ENCODE peak calls at places on chromosomes 4 and X, in five cellular contexts. M, D, Q, I and R are unnamed samples.
A peak's percentile ranks its signal among the peaks of the same experiment; 100 is the strongest.

GRCh38 chr4:3417448-3417847 is 24.3 kb upstream of the HGFAC start:
- DNase-seq in M (no peak), D (no peak), Q (no peak), I (no peak), R (no peak)

GRCh38 chr4:134668237-134668636 is 466.6 kb upstream of the PABPC4L start:
- DNase-seq in M (no peak), D (no peak), Q (no peak), I (no peak), R (no peak)

GRCh38 chr4:131632877-131633276 is 1516.2 kb upstream of the PCDH10 start:
- DNase-seq in M (no peak), D (no peak), Q (no peak), I (no peak), R (no peak)

GRCh38 chr4:148447672-148448071 is 5.5 kb upstream of the NR3C2 start:
- DNase-seq in M (no peak), D (no peak), Q (no peak), I (no peak), R (no peak)

GRCh38 chrX:16476009-16476408 is 173.9 kb upstream of the S100G start:
- DNase-seq in M (no peak), D (no peak), Q (no peak), I (no peak), R (no peak)

GRCh38 chr4:8272472-8273428 is 3.2 kb downstream of the HTRA3 start:
- DNase-seq in M (no peak), D (peak; percentile 9), Q (no peak), I (no peak), R (peak; percentile 84)

GRCh38 chr4:24434193-24434728 is 150.1 kb downstream of the DHX15 start:
- DNase-seq in M (no peak), D (no peak), Q (no peak), I (no peak), R (no peak)

GRCh38 chrX:70089575-70090297 is 27.5 kb downstream of the OTUD6A start:
- DNase-seq in M (no peak), D (peak; percentile 62), Q (no peak), I (no peak), R (no peak)

GRCh38 chr4:123409301-123409700 is 12.7 kb downstream of the SPRY1 start:
- DNase-seq in M (no peak), D (no peak), Q (no peak), I (no peak), R (no peak)

GRCh38 chrX:53481816-53482485 is 47.8 kb upstream of the HSD17B10 start:
- DNase-seq in M (peak; percentile 28), D (peak; percentile 69), Q (no peak), I (peak; percentile 14), R (peak; percentile 58)

GRCh38 chrX:103187953-103188475 is 26.9 kb upstream of the BEX4 start:
- DNase-seq in M (no peak), D (no peak), Q (no peak), I (no peak), R (no peak)

GRCh38 chrX:2608638-2609430 is 82.3 kb upstream of the CD99 start:
- DNase-seq in M (peak; percentile 72), D (peak; percentile 72), Q (no peak), I (peak; percentile 90), R (peak; percentile 86)

GRCh38 chr4:116058129-116058528 is 944.7 kb upstream of the NDST4 start:
- DNase-seq in M (no peak), D (no peak), Q (no peak), I (no peak), R (no peak)

GRCh38 chr4:67122029-67122428 is 423.3 kb downstream of the CENPC start:
- DNase-seq in M (peak; percentile 13), D (no peak), Q (no peak), I (no peak), R (no peak)

GRCh38 chr4:113358784-113359183 is 309.3 kb downstream of the ANK2 start:
- DNase-seq in M (no peak), D (no peak), Q (no peak), I (no peak), R (no peak)

GRCh38 chrX:135973025-135973547 is 702 bp downstream of the MMGT1 start:
- DNase-seq in M (no peak), D (peak; percentile 13), Q (no peak), I (peak; percentile 12), R (no peak)

GRCh38 chr4:3851211-3851610 is 85.0 kb downstream of the ADRA2C start:
- DNase-seq in M (no peak), D (peak; percentile 17), Q (no peak), I (no peak), R (no peak)

GRCh38 chr4:161555689-161556660 is 607.8 kb downstream of the FSTL5 start:
- DNase-seq in M (no peak), D (peak; percentile 68), Q (peak; percentile 88), I (no peak), R (no peak)

GRCh38 chr4:153465583-153465921 is 608 bp upstream of the TMEM131L start:
- DNase-seq in M (peak; percentile 37), D (peak; percentile 61), Q (no peak), I (peak; percentile 60), R (peak; percentile 75)

GRCh38 chr4:39932776-39933402 is 44.8 kb downstream of the PDS5A start:
- DNase-seq in M (no peak), D (no peak), Q (no peak), I (no peak), R (no peak)

GRCh38 chrX:48713847-48714246 is 17.3 kb downstream of the SUV39H1 start:
- DNase-seq in M (no peak), D (no peak), Q (no peak), I (no peak), R (no peak)

GRCh38 chr4:145285928-145286327 is 105.5 kb upstream of the OTUD4 start:
- DNase-seq in M (no peak), D (peak; percentile 52), Q (no peak), I (no peak), R (no peak)

GRCh38 chr4:145287351-145287750 is 107.0 kb upstream of the OTUD4 start:
- DNase-seq in M (no peak), D (no peak), Q (no peak), I (no peak), R (no peak)

GRCh38 chr4:145290953-145291352 is 110.6 kb upstream of the OTUD4 start:
- DNase-seq in M (no peak), D (no peak), Q (no peak), I (no peak), R (no peak)

GRCh38 chr4:145293658-145294057 is 113.3 kb upstream of the OTUD4 start:
- DNase-seq in M (no peak), D (peak; percentile 55), Q (no peak), I (no peak), R (no peak)

DNA sequence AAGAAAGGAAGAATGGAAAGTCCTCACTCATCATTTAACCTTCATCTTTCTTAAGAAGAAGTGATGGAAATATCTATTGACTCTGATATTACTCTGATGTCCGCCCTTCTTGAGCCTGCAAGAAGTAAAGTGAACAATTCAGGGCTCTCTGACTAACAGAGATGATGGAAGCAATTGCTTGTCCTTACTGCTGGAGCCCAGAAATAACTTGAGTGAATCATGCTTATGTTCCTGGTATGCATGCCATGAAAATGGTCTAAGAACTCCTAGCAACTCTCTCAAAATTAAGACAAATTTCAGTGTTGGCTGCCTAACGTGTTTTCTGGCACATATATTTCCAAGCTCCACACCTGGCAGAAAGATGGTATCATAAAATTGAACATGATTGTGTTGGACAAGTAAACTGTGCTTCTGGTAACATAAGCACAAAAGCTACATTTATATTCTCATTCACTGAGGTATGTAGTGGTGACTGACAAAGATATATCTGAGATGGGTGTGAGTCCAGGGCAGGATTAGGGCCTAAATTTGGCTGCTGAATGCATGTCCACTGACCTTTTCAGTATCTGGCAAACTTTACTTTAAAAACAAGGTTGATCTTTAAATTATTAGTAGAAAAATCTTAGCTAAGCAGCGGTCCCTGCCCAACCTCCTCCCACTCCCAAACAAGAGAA is 109.2 kb upstream of the OTUD4 start:
- DNase-seq in M (no peak), D (peak; percentile 72), Q (no peak), I (no peak), R (no peak)
- TF ChIP-seq MXI1 in M (no peak), D (no peak), Q (no peak), I (no peak), R (no peak)

DNA sequence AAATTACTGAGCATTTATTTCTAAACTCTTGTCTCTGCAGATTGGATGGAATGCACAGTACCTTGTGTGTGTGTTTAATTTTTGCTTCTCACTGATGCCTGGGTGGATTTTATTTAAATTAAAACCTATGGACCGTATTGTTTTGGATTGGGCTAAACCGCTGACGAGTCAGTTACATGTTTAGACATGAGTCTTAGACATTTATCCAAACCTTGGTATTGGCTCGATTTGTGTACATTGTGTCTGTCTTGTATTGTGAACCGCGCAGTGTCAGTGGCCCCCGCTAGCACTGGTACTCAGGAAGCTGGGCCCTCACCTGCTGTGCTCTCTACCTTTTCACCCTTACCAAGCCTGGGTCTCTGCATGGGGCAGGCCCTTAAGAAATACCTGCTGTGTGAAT is 40.8 kb upstream of the TADA2B start:
- DNase-seq in M (no peak), D (no peak), Q (no peak), I (no peak), R (no peak)
- H3K4me1 ChIP-seq in M (peaks cover 13% of the 10 kb centered on the region), D (no peaks in the 10 kb centered on the region), Q (no peaks in the 10 kb centered on the region), I (peaks cover 4% of the 10 kb centered on the region), R (no peaks in the 10 kb centered on the region)

DNA sequence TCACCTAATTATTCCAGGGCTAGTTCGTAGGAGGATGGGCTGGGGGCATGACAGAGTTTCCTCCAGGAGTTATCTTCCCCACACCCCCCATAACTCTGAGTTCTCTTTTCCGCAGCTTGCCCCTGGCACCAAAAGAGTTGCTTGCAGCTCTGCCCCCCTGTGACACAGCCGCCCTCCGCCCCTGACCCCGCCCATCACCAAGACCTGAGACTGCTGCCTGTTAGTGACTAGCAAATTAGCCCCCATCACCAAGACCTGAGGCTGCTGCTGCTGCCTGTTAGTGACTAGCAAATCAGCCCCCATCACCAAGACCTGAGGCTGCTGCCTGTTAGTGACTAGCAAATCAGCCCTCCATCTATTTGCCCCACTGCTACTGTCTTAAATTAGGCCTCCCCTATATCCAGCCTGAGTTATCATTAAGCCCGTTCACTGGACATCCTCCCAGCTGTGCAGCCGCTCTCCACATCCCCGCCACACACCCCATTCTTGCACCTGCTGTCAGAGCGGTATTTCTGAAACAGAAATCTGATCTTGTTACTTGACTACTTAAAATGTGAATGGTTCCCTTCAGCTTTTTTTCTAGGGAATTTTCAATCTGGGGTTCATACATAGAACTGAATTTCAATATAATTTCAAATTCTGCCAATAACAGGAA is 1.5 kb upstream of the PAPSS1 start:
- DNase-seq in M (no peak), D (no peak), Q (no peak), I (no peak), R (no peak)
- H3K9ac ChIP-seq in M (no peak overlapping the region), D (no peak overlapping the region), Q (peak overlapping the region; percentile 5), I (no peak overlapping the region), R (no peak overlapping the region)

DNA sequence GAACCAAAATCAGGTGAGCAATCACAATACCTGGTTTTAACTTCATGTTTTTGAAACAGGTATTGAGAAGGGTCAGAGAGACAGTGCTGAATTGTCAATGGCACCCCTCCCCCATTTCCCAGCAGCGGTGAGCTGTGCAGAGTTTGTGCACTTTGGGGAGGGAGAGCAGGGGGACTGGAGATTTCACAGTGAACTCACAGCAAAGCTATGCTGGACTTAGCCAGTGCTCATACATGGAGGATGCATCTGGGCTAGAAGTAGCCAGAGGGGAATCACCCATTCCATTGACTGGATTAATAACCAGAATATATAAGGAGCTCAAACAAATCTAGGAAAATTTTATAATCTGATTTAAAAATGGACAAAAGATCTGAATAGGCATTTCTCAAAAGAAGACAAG is 612.6 kb downstream of the STPG2 start:
- DNase-seq in M (no peak), D (no peak), Q (no peak), I (no peak), R (no peak)
- TF ChIP-seq MXI1 in M (no peak), D (no peak), Q (no peak), I (no peak), R (no peak)